ENCODE peak calls at places on chromosomes 11 and 22, in four cellular contexts. R is ecto neural progenitor cell; X is naive thymus-derived CD4-positive, alpha-beta T cell; Q is stimulated activated CD8-positive, alpha-beta memory T cell treated with anti-CD3 and anti-CD28 coated beads, Interleukin-15, amount 100 ng/mL, for 4 hours. F is an unnamed sample.

GRCh38 chr22:46359362-46359761 is 23.8 kb downstream of the TRMU start:
- DNase-seq in R (no peak), X (no peak), Q (no peak), F (no peak)

GRCh38 chr11:73612601-73613137 is 14.8 kb upstream of the FAM168A start:
- DNase-seq in R (no peak), X (no peak), Q (no peak), F (no peak)

GRCh38 chr11:107017433-107018227 is 646 bp downstream of the GUCY1A2 start:
- DNase-seq in R (peak; percentile 87), X (no peak), Q (no peak), F (no peak)

GRCh38 chr22:20584029-20584871 is 76.8 kb downstream of the MED15 start:
- DNase-seq in R (no peak), X (no peak), Q (no peak), F (no peak)

GRCh38 chr11:65448418-65449196 is 26.0 kb downstream of the NEAT1 start:
- DNase-seq in R (peak; percentile 52), X (no peak), Q (no peak), F (no peak)

GRCh38 chr22:47622541-47622940 is 860.1 kb downstream of the TBC1D22A start:
- DNase-seq in R (peak; percentile 26), X (no peak), Q (no peak), F (no peak)

GRCh38 chr11:57514538-57515331 is 767 bp downstream of the SLC43A1 start:
- DNase-seq in R (peak; percentile 59), X (peak; percentile 37), Q (peak; percentile 16), F (no peak)

GRCh38 chr22:17379939-17380710 is 10.9 kb downstream of the CECR2 start:
- DNase-seq in R (no peak), X (no peak), Q (no peak), F (no peak)

GRCh38 chr11:86580535-86580934 is 91.9 kb downstream of the ME3 start:
- DNase-seq in R (no peak), X (no peak), Q (no peak), F (no peak)

GRCh38 chr22:45090364-45090960 is 73.3 kb upstream of the NUP50 start:
- DNase-seq in R (no peak), X (no peak), Q (no peak), F (no peak)

GRCh38 chr11:94774345-94774744 is 6.2 kb downstream of the AMOTL1 start:
- DNase-seq in R (no peak), X (no peak), Q (no peak), F (no peak)

GRCh38 chr11:116513894-116514293 is 258.9 kb downstream of the BUD13 start:
- DNase-seq in R (peak; percentile 64), X (no peak), Q (no peak), F (no peak)

GRCh38 chr11:19121646-19122045 is 4.7 kb downstream of the ZDHHC13 start:
- DNase-seq in R (no peak), X (no peak), Q (no peak), F (no peak)

GRCh38 chr11:2690261-2690575 is 9.6 kb downstream of the KCNQ1OT1 start:
- DNase-seq in R (no peak), X (no peak), Q (no peak), F (no peak)

GRCh38 chr11:1203505-1204271 is 19.2 kb upstream of the MUC5B start:
- DNase-seq in R (peak; percentile 48), X (no peak), Q (no peak), F (no peak)

GRCh38 chr11:72615329-72615728 is 58.9 kb downstream of the PDE2A start:
- DNase-seq in R (no peak), X (no peak), Q (no peak), F (no peak)

F was measured in GOT3.